ENCODE peak calls at places on chromosomes 7 and 10, in five cellular contexts. I is IMR-90, S is uterus, D is WERI-Rb-1, M is pancreas. A is an unnamed sample. For H3K9me3, the result is how much of the 10 kb centered on the place peaks cover.

GRCh38 chr10:96138102-96138501 is 8.0 kb downstream of the ZNF518A start:
- DNase-seq in I (no peak), D (no peak), M (no peak), S (no peak), A (no peak)

GRCh38 chr7:38398725-38399321 is 125.4 kb upstream of the TARP start:
- DNase-seq in D (peak), M (no peak), S (peak), I (peak), A (peak)

GRCh38 chr10:129767751-129768150 is 196.3 kb downstream of the EBF3 start:
- DNase-seq in S (peak), I (no peak), M (no peak), D (no peak), A (no peak)

GRCh38 chr7:149456770-149457421 is 4.0 kb downstream of the ZNF777 start:
- DNase-seq in I (peak), M (no peak), D (no peak), S (no peak), A (no peak)

GRCh38 chr10:124221356-124222297 is 128.2 kb upstream of the CHST15 start:
- DNase-seq in I (no peak), D (no peak), M (no peak), S (no peak), A (no peak)

GRCh38 chr10:123999956-124000615 is 93.3 kb downstream of the CHST15 start:
- DNase-seq in D (peak), M (no peak), I (no peak), S (no peak), A (no peak)

GRCh38 chr7:37534893-37535610 is 86.4 kb upstream of the ELMO1 start:
- DNase-seq in I (no peak), S (no peak), D (no peak), M (no peak), A (no peak)

GRCh38 chr7:1316086-1316485 is 83.4 kb downstream of the UNCX start:
- DNase-seq in D (no peak), S (no peak), I (no peak), M (no peak), A (no peak)

GRCh38 chr10:62073429-62073828 is 171.9 kb downstream of the ARID5B start:
- DNase-seq in M (no peak), S (no peak), I (no peak), D (no peak), A (no peak)

GRCh38 chr10:69123306-69123746 is 652 bp upstream of the VPS26A start:
- DNase-seq in D (peak), M (no peak), I (peak), S (no peak), A (no peak)

GRCh38 chr10:70740441-70741288 is 44.5 kb downstream of the TBATA start:
- DNase-seq in S (no peak), D (no peak), I (no peak), M (no peak), A (no peak)

GRCh38 chr10:132418520-132419416 is 21.8 kb downstream of the PWWP2B start:
- DNase-seq in S (no peak), M (peak), I (no peak), D (peak), A (peak)

GRCh38 chr10:67079126-67079525 is 153.3 kb downstream of the LRRTM3 start:
- DNase-seq in S (no peak), M (peak), I (no peak), D (no peak), A (no peak)

GRCh38 chr7:514651-515598 is 4.7 kb downstream of the PDGFA start:
- DNase-seq in I (no peak), S (peak), D (peak), M (peak), A (peak)

GRCh38 chr10:6225263-6225814 is 22.6 kb downstream of the PFKFB3 start:
- DNase-seq in I (no peak), M (no peak), D (no peak), S (no peak), A (no peak)

GRCh38 chr10:116722736-116723427 is 19.5 kb downstream of the HSPA12A start:
- DNase-seq in D (peak), M (no peak), S (no peak), I (no peak), A (no peak)

GRCh38 chr10:71527135-71527534 is 130.4 kb downstream of the CDH23 start:
- DNase-seq in D (peak), M (peak), I (no peak), S (no peak), A (no peak)

GRCh38 chr10:89793649-89794254 is 92.4 kb downstream of the KIF20B start:
- DNase-seq in I (peak), M (no peak), S (no peak), D (peak), A (peak)

GRCh38 chr10:103678104-103678526 is 177.3 kb downstream of the SH3PXD2A start:
- DNase-seq in M (peak), I (peak), S (peak), D (no peak), A (peak)

GRCh38 chr10:59337254-59337653 is 25.1 kb downstream of the FAM13C start:
- DNase-seq in S (peak), D (peak), I (peak), M (no peak), A (no peak)

GRCh38 chr7:30206942-30207341 is 72.2 kb downstream of the MTURN start:
- DNase-seq in M (no peak), S (no peak), I (no peak), D (no peak), A (no peak)

GRCh38 chr10:113650172-113650571 is 13.7 kb downstream of the NRAP start:
- DNase-seq in S (no peak), D (no peak), M (no peak), I (no peak), A (no peak)

GRCh38 chr10:46541735-46542566 is 14.5 kb downstream of the GPRIN2 start:
- DNase-seq in D (peak), I (no peak), M (peak), S (no peak), A (no peak)

GRCh38 chr7:2006921-2007381 is 225.8 kb downstream of the MAD1L1 start:
- DNase-seq in D (no peak), I (no peak), S (peak), M (peak), A (no peak)

GRCh38 chr7:84529480-84530205 is 335.1 kb upstream of the SEMA3A start:
- DNase-seq in I (peak), D (no peak), S (no peak), M (no peak), A (no peak)

GRCh38 chr10:107081644-107082043 is 82.9 kb downstream of the SORCS1 start:
- DNase-seq in D (no peak), S (no peak), I (no peak), M (no peak), A (no peak)

GRCh38 chr7:133056370-133057238 is 25.3 kb downstream of the CHCHD3 start:
- DNase-seq in M (no peak), I (no peak), D (no peak), S (no peak), A (no peak)

GRCh38 chr7:14905764-14906163 is 3.2 kb upstream of the DGKB start:
- DNase-seq in I (no peak), S (no peak), D (no peak), M (no peak), A (no peak)

GRCh38 chr10:103676058-103676785 is 179.2 kb downstream of the SH3PXD2A start:
- DNase-seq in S (peak), I (peak), D (no peak), M (no peak), A (no peak)

GRCh38 chr7:124765401-124766352 is at the start of gene GPR37:
- DNase-seq in S (peak), M (peak), D (peak), I (peak), A (no peak)

GRCh38 chr7:22129819-22130580 is 184.3 kb upstream of the CDCA7L start:
- DNase-seq in D (no peak), I (no peak), S (no peak), M (no peak), A (no peak)

GRCh38 chr10:113496124-113496523 is 56.7 kb upstream of the HABP2 start:
- DNase-seq in M (no peak), I (no peak), S (peak), D (no peak), A (no peak)

GRCh38 chr10:102673235-102673634 is 29.0 kb downstream of the TRIM8 start:
- DNase-seq in M (no peak), I (no peak), S (no peak), D (no peak), A (no peak)

GRCh38 chr10:79089579-79090110 is 20.9 kb downstream of the ZMIZ1 start:
- DNase-seq in I (no peak), D (peak), S (no peak), M (peak), A (no peak)
- H3K27ac ChIP-seq in I (no peak), D (peak), S (peak), M (no peak), A (no peak)

GRCh38 chr7:45394117-45394708 is 180.0 kb upstream of the ADCY1 start:
- DNase-seq in I (no peak), M (no peak), S (no peak), D (no peak), A (no peak)
- H3K9me3 ChIP-seq in I (under half), M (under half), S (under half), D (under half), A (under half)

GRCh38 chr10:99521474-99522077 is 11.2 kb upstream of the NKX2-3 start:
- DNase-seq in M (peak), I (no peak), D (no peak), S (no peak), A (no peak)

GRCh38 chr10:99522078-99522479 is 10.7 kb upstream of the NKX2-3 start:
- DNase-seq in D (no peak), M (peak), I (no peak), S (no peak), A (no peak)

GRCh38 chr10:99520804-99521473 is 11.8 kb upstream of the NKX2-3 start:
- DNase-seq in I (no peak), D (no peak), S (no peak), M (no peak), A (no peak)

GRCh38 chr10:99519690-99520039 is 13.1 kb upstream of the NKX2-3 start:
- DNase-seq in D (no peak), M (no peak), I (no peak), S (no peak), A (no peak)

GRCh38 chr10:99520040-99520803 is 12.5 kb upstream of the NKX2-3 start:
- DNase-seq in I (no peak), D (no peak), S (no peak), M (peak), A (no peak)
- H3K27ac ChIP-seq in I (no peak), D (no peak), S (no peak), M (no peak), A (no peak)

DNA sequence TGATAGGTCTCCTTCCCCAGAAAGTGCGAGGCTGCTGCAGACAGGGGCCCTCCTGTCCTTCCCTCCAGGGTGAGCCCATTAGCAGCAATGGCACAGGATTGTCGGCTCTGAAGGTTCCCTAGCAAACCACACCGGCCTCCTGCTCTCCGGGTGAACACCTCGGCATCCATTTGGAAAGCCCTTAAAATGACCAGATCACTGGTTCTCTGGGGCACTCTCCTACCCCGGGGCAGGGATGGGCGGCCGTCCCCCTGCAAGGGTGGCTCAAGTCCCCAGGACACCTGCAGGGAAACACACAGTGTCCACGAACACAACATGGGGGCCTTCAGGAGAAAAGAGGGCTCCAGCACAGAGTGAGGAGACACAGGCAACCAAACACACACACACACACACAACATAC is 459.1 kb downstream of the PTPRN2 start:
- DNase-seq in D (no peak), M (no peak), S (no peak), I (no peak), A (no peak)
- H3K9me3 ChIP-seq in D (under half), M (under half), S (under half), I (half or more), A (under half)

A was measured in heart right ventricle.